ENCODE peak calls at places on chromosomes 1 and 21, in eight cellular contexts. One of them, this sample, is unnamed.
A peak's percentile ranks its signal among the peaks of the same experiment; 100 is the strongest.

GRCh38 chr1:196407358-196408041 is 200.7 kb downstream of the KCNT2 start:
- DNase-seq in endothelial cell: no peak
- DNase-seq in psoas muscle: no peak
- DNase-seq in Panc1: no peak
- DNase-seq in lower leg skin: no peak
- DNase-seq in progenitor cell of endocrine pancreas: no peak
- DNase-seq in cardiac fibroblast: peak; percentile 41
- DNase-seq in adrenal gland: no peak
- DNase-seq in this sample: no peak

GRCh38 chr1:155012052-155012546 is 9.5 kb downstream of the ZBTB7B start:
- DNase-seq in endothelial cell: no peak
- DNase-seq in psoas muscle: peak; percentile 80
- DNase-seq in Panc1: no peak
- DNase-seq in lower leg skin: peak; percentile 95
- DNase-seq in progenitor cell of endocrine pancreas: no peak
- DNase-seq in cardiac fibroblast: peak; percentile 39
- DNase-seq in adrenal gland: peak; percentile 95
- DNase-seq in this sample: no peak

GRCh38 chr1:151713044-151713443 is 3.6 kb downstream of the CELF3 start:
- DNase-seq in endothelial cell: no peak
- DNase-seq in psoas muscle: no peak
- DNase-seq in Panc1: no peak
- DNase-seq in lower leg skin: no peak
- DNase-seq in progenitor cell of endocrine pancreas: no peak
- DNase-seq in cardiac fibroblast: no peak
- DNase-seq in adrenal gland: no peak
- DNase-seq in this sample: no peak

GRCh38 chr1:228343211-228343661 is 63.4 kb downstream of the TRIM11 start:
- DNase-seq in endothelial cell: no peak
- DNase-seq in psoas muscle: peak; percentile 12
- DNase-seq in Panc1: no peak
- DNase-seq in lower leg skin: peak; percentile 63
- DNase-seq in progenitor cell of endocrine pancreas: no peak
- DNase-seq in cardiac fibroblast: no peak
- DNase-seq in adrenal gland: no peak
- DNase-seq in this sample: peak; percentile 31

GRCh38 chr1:205217418-205217817 is 5.9 kb upstream of the DSTYK start:
- DNase-seq in endothelial cell: no peak
- DNase-seq in psoas muscle: no peak
- DNase-seq in Panc1: no peak
- DNase-seq in lower leg skin: no peak
- DNase-seq in progenitor cell of endocrine pancreas: no peak
- DNase-seq in cardiac fibroblast: no peak
- DNase-seq in adrenal gland: no peak
- DNase-seq in this sample: no peak

GRCh38 chr1:89022167-89022959 is at the start of gene GBP3:
- DNase-seq in endothelial cell: no peak
- DNase-seq in psoas muscle: no peak
- DNase-seq in Panc1: peak; percentile 54
- DNase-seq in lower leg skin: no peak
- DNase-seq in progenitor cell of endocrine pancreas: no peak
- DNase-seq in cardiac fibroblast: peak; percentile 81
- DNase-seq in adrenal gland: no peak
- DNase-seq in this sample: no peak

GRCh38 chr1:1210726-1211540 is 3.0 kb downstream of the TNFRSF4 start:
- DNase-seq in endothelial cell: peak; percentile 5
- DNase-seq in psoas muscle: peak; percentile 7
- DNase-seq in Panc1: no peak
- DNase-seq in lower leg skin: no peak
- DNase-seq in progenitor cell of endocrine pancreas: no peak
- DNase-seq in cardiac fibroblast: no peak
- DNase-seq in adrenal gland: no peak
- DNase-seq in this sample: no peak

GRCh38 chr1:21594495-21594894 is 74.7 kb downstream of the RAP1GAP start:
- DNase-seq in endothelial cell: no peak
- DNase-seq in psoas muscle: no peak
- DNase-seq in Panc1: no peak
- DNase-seq in lower leg skin: no peak
- DNase-seq in progenitor cell of endocrine pancreas: no peak
- DNase-seq in cardiac fibroblast: peak; percentile 20
- DNase-seq in adrenal gland: no peak
- DNase-seq in this sample: no peak

GRCh38 chr1:237444120-237444790 is 402.3 kb downstream of the RYR2 start:
- DNase-seq in endothelial cell: no peak
- DNase-seq in psoas muscle: no peak
- DNase-seq in Panc1: no peak
- DNase-seq in lower leg skin: no peak
- DNase-seq in progenitor cell of endocrine pancreas: no peak
- DNase-seq in cardiac fibroblast: no peak
- DNase-seq in adrenal gland: no peak
- DNase-seq in this sample: no peak

GRCh38 chr21:42672699-42673458 is 19.5 kb downstream of the PDE9A start:
- DNase-seq in endothelial cell: no peak
- DNase-seq in psoas muscle: no peak
- DNase-seq in Panc1: no peak
- DNase-seq in lower leg skin: no peak
- DNase-seq in progenitor cell of endocrine pancreas: no peak
- DNase-seq in cardiac fibroblast: peak; percentile 9
- DNase-seq in adrenal gland: no peak
- DNase-seq in this sample: no peak

GRCh38 chr1:180208264-180208663 is 21.8 kb upstream of the LHX4 start:
- DNase-seq in endothelial cell: no peak
- DNase-seq in psoas muscle: no peak
- DNase-seq in Panc1: no peak
- DNase-seq in lower leg skin: no peak
- DNase-seq in progenitor cell of endocrine pancreas: no peak
- DNase-seq in cardiac fibroblast: no peak
- DNase-seq in adrenal gland: no peak
- DNase-seq in this sample: no peak

GRCh38 chr1:91224878-91225277 is 179.8 kb downstream of the HFM1 start:
- DNase-seq in endothelial cell: no peak
- DNase-seq in psoas muscle: no peak
- DNase-seq in Panc1: no peak
- DNase-seq in lower leg skin: no peak
- DNase-seq in progenitor cell of endocrine pancreas: no peak
- DNase-seq in cardiac fibroblast: no peak
- DNase-seq in adrenal gland: no peak
- DNase-seq in this sample: no peak

GRCh38 chr1:189962171-189962570 is 515.5 kb downstream of the BRINP3 start:
- DNase-seq in endothelial cell: no peak
- DNase-seq in psoas muscle: no peak
- DNase-seq in Panc1: no peak
- DNase-seq in lower leg skin: no peak
- DNase-seq in progenitor cell of endocrine pancreas: no peak
- DNase-seq in cardiac fibroblast: peak; percentile 0
- DNase-seq in adrenal gland: no peak
- DNase-seq in this sample: no peak

GRCh38 chr1:31762726-31763670 is 1.1 kb downstream of the ADGRB2 start:
- DNase-seq in endothelial cell: peak; percentile 90
- DNase-seq in psoas muscle: peak; percentile 70
- DNase-seq in Panc1: no peak
- DNase-seq in lower leg skin: no peak
- DNase-seq in progenitor cell of endocrine pancreas: peak; percentile 69
- DNase-seq in cardiac fibroblast: no peak
- DNase-seq in adrenal gland: peak; percentile 62
- DNase-seq in this sample: peak; percentile 85

GRCh38 chr1:67771152-67771551 is 62.1 kb downstream of the GNG12 start:
- DNase-seq in endothelial cell: no peak
- DNase-seq in psoas muscle: no peak
- DNase-seq in Panc1: no peak
- DNase-seq in lower leg skin: no peak
- DNase-seq in progenitor cell of endocrine pancreas: no peak
- DNase-seq in cardiac fibroblast: peak; percentile 86
- DNase-seq in adrenal gland: no peak
- DNase-seq in this sample: no peak

GRCh38 chr1:192952646-192953045 is 106.5 kb downstream of the UCHL5 start:
- DNase-seq in endothelial cell: no peak
- DNase-seq in psoas muscle: no peak
- DNase-seq in Panc1: no peak
- DNase-seq in lower leg skin: no peak
- DNase-seq in progenitor cell of endocrine pancreas: no peak
- DNase-seq in cardiac fibroblast: peak; percentile 73
- DNase-seq in adrenal gland: no peak
- DNase-seq in this sample: no peak

GRCh38 chr21:29691616-29692491 is 247.9 kb downstream of the GRIK1 start:
- DNase-seq in endothelial cell: no peak
- DNase-seq in psoas muscle: no peak
- DNase-seq in Panc1: no peak
- DNase-seq in lower leg skin: no peak
- DNase-seq in progenitor cell of endocrine pancreas: no peak
- DNase-seq in cardiac fibroblast: no peak
- DNase-seq in adrenal gland: no peak
- DNase-seq in this sample: no peak

GRCh38 chr1:45954401-45954847 is 151.0 kb downstream of the MAST2 start:
- DNase-seq in endothelial cell: no peak
- DNase-seq in psoas muscle: no peak
- DNase-seq in Panc1: no peak
- DNase-seq in lower leg skin: no peak
- DNase-seq in progenitor cell of endocrine pancreas: no peak
- DNase-seq in cardiac fibroblast: peak; percentile 67
- DNase-seq in adrenal gland: peak; percentile 69
- DNase-seq in this sample: no peak

GRCh38 chr1:156684227-156684782 is 7.1 kb upstream of the NES start:
- DNase-seq in endothelial cell: no peak
- DNase-seq in psoas muscle: no peak
- DNase-seq in Panc1: no peak
- DNase-seq in lower leg skin: no peak
- DNase-seq in progenitor cell of endocrine pancreas: no peak
- DNase-seq in cardiac fibroblast: peak; percentile 62
- DNase-seq in adrenal gland: no peak
- DNase-seq in this sample: no peak
- TF ChIP-seq CTCF in endothelial cell: no peak
- TF ChIP-seq CTCF in psoas muscle: no peak
- TF ChIP-seq CTCF in Panc1: peak; percentile 20
- TF ChIP-seq CTCF in lower leg skin: no peak
- TF ChIP-seq CTCF in progenitor cell of endocrine pancreas: no peak
- TF ChIP-seq CTCF in cardiac fibroblast: no peak
- TF ChIP-seq CTCF in adrenal gland: no peak
- TF ChIP-seq CTCF in this sample: no peak

DNA sequence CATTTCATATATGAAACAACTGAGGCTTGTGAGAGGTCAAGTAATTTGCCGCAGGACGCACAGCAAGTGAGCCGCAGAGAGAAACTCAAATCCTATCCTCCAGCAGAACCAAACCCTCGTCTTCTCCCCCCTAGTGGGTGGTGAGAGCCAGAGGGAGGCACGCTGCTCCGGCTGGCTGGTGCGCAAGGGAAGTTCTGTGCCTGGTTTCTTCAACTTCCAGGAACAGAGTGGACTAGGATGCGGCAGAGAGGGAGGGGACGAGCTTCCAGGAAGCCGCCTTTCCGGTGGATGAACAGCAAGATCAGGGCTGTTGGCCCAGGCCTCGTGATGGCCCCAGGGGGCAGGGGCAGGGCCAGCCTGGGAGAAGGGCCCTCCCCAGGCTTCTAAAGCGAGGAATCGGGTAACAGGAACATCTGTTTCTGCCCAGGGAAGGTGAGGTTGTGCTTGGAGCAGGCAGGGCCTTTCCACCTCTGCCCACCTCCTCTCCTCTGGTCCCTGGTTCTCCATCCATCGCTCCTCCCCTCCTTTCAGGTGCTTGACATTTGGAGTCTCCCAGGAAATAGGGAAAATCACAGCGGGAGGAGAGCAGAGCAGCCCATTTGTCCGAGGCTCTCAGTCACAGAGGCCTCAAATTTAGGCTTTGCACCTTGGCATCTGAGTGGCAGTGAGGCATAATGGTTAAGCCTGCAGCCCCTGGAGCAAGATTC is 16.8 kb upstream of the PDIK1L start:
- DNase-seq in endothelial cell: peak; percentile 58
- DNase-seq in psoas muscle: peak; percentile 58
- DNase-seq in Panc1: no peak
- DNase-seq in lower leg skin: peak; percentile 89
- DNase-seq in progenitor cell of endocrine pancreas: no peak
- DNase-seq in cardiac fibroblast: peak; percentile 32
- DNase-seq in adrenal gland: peak; percentile 51
- DNase-seq in this sample: no peak
- TF ChIP-seq CTCF in endothelial cell: no peak
- TF ChIP-seq CTCF in psoas muscle: peak; percentile 20
- TF ChIP-seq CTCF in Panc1: no peak
- TF ChIP-seq CTCF in lower leg skin: no peak
- TF ChIP-seq CTCF in progenitor cell of endocrine pancreas: peak; percentile 12
- TF ChIP-seq CTCF in cardiac fibroblast: peak; percentile 9
- TF ChIP-seq CTCF in adrenal gland: no peak
- TF ChIP-seq CTCF in this sample: no peak

DNA sequence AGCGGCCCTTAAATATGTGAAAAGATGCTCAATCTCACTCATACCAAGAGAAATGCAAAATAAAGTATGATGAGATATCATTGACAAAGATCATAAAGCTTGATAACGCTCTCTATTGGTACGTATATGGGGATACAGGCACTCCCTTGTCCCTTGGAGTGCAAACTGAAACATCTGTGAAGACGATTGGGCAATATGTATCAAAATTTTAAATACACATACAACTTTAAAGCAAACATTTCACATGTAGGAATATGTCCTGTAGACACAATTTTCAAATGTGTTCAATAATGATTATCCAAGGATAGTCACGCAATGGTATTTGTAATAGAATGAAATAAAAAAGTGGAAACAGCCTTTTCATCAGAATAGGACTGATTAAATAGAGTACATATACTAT is 2.0 kb upstream of the GJB3 start:
- DNase-seq in endothelial cell: no peak
- DNase-seq in psoas muscle: no peak
- DNase-seq in Panc1: no peak
- DNase-seq in lower leg skin: no peak
- DNase-seq in progenitor cell of endocrine pancreas: no peak
- DNase-seq in cardiac fibroblast: no peak
- DNase-seq in adrenal gland: no peak
- DNase-seq in this sample: no peak
- TF ChIP-seq CTCF in endothelial cell: no peak
- TF ChIP-seq CTCF in psoas muscle: no peak
- TF ChIP-seq CTCF in Panc1: no peak
- TF ChIP-seq CTCF in lower leg skin: no peak
- TF ChIP-seq CTCF in progenitor cell of endocrine pancreas: no peak
- TF ChIP-seq CTCF in cardiac fibroblast: no peak
- TF ChIP-seq CTCF in adrenal gland: no peak
- TF ChIP-seq CTCF in this sample: no peak

DNA sequence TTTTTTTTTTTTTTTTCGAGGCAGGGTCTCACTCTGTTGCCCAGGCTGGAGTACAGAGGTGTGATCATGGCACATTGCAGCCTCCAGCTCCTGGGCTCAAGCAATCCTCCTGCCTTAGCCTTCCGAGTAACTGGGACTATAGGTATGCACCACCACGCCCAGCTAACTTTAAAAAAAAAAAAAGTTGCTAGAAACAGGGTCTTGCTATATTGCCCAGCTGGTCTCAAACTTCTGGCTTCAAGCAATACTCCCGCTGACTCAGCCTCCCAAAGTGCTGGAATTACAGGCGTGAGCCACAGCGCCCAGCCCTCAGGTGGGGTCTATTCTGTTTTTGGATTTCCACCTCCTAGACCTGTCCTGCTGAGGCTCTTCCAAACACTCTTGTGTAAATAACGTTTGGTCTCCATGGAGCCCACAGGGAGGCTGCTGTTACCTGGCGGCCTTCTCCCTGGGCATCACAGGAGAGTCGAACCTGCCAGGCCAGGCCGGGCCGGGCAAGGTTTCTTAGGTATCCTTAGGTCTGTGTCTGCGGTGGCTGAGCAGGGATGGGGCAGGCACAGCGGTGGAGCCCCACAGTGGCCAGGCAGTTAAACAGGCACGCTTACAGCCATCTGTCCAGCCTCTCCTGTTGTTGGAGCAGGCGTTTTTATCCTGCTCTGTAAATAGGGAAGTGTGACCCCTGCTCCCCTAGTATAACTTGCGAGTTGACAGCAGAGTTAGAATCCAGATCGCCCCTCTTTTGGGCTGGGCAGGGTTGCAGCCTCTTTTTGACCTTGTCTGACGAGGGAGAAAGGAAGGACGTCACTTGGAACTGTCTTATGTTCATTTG is 18.8 kb downstream of the PLEKHM2 start:
- DNase-seq in endothelial cell: no peak
- DNase-seq in psoas muscle: no peak
- DNase-seq in Panc1: no peak
- DNase-seq in lower leg skin: no peak
- DNase-seq in progenitor cell of endocrine pancreas: no peak
- DNase-seq in cardiac fibroblast: peak; percentile 43
- DNase-seq in adrenal gland: peak; percentile 50
- DNase-seq in this sample: no peak
- TF ChIP-seq CTCF in endothelial cell: no peak
- TF ChIP-seq CTCF in psoas muscle: peak; percentile 36
- TF ChIP-seq CTCF in Panc1: no peak
- TF ChIP-seq CTCF in lower leg skin: no peak
- TF ChIP-seq CTCF in progenitor cell of endocrine pancreas: no peak
- TF ChIP-seq CTCF in cardiac fibroblast: peak; percentile 45
- TF ChIP-seq CTCF in adrenal gland: peak; percentile 4
- TF ChIP-seq CTCF in this sample: no peak